ENCODE peak calls at places on chromosomes 7 and 10, in ten cellular contexts. X, H, V, S, D, R, C, G, P and K are unnamed samples.
A peak's percentile ranks its signal among the peaks of the same experiment; 100 is the strongest.

GRCh38 chr7:40879941-40880558 is 745.2 kb downstream of the SUGCT start:
- DNase-seq in C (no peak), V (peak; percentile 39), D (no peak), H (no peak), X (no peak), S (no peak), P (no peak), R (no peak), G (no peak), K (no peak)

GRCh38 chr10:51302316-51302715 is 228.0 kb downstream of the PRKG1 start:
- DNase-seq in S (no peak), G (no peak), X (no peak), R (no peak), D (no peak), V (peak; percentile 74), H (no peak), P (no peak), C (no peak), K (no peak)

GRCh38 chr10:63199716-63200115 is 66.6 kb downstream of the NRBF2 start:
- DNase-seq in D (no peak), V (no peak), S (no peak), P (no peak), R (no peak), G (no peak), H (no peak), C (no peak), X (no peak), K (no peak)

GRCh38 chr10:71241114-71241898 is 28.9 kb downstream of the UNC5B start:
- DNase-seq in C (no peak), H (no peak), V (peak; percentile 80), P (no peak), R (no peak), S (no peak), X (peak; percentile 59), D (no peak), G (no peak), K (no peak)

GRCh38 chr7:6015917-6016652 is 7.0 kb downstream of the AIMP2 start:
- DNase-seq in S (no peak), D (peak; percentile 50), H (peak; percentile 51), V (peak; percentile 99), G (peak; percentile 90), R (no peak), X (no peak), P (no peak), C (no peak), K (no peak)

GRCh38 chr10:69912584-69912983 is 110.9 kb downstream of the COL13A1 start:
- DNase-seq in S (no peak), R (no peak), C (no peak), G (no peak), P (no peak), H (no peak), D (no peak), V (peak; percentile 25), X (no peak), K (no peak)

GRCh38 chr7:149774237-149775175 is 1.1 kb upstream of the ZNF467 start:
- DNase-seq in P (no peak), H (no peak), C (peak; percentile 61), V (no peak), R (no peak), X (peak; percentile 74), S (no peak), D (peak; percentile 28), G (no peak), K (peak; percentile 17)

GRCh38 chr7:105454921-105455320 is 66.2 kb upstream of the SRPK2 start:
- DNase-seq in V (no peak), G (no peak), R (no peak), X (no peak), H (no peak), C (no peak), P (no peak), S (no peak), D (no peak), K (no peak)

GRCh38 chr10:124860426-124860825 is 58.8 kb downstream of the ABRAXAS2 start:
- DNase-seq in H (no peak), X (no peak), S (no peak), D (no peak), V (no peak), G (no peak), C (no peak), P (no peak), R (no peak), K (no peak)

GRCh38 chr10:132281915-132282666 is 25.7 kb downstream of the STK32C start:
- DNase-seq in P (no peak), C (peak; percentile 47), D (peak; percentile 37), R (peak; percentile 42), X (peak; percentile 87), V (no peak), S (no peak), G (no peak), H (no peak), K (peak; percentile 74)

GRCh38 chr7:27092753-27093097 is 3.1 kb downstream of the HOXA1 start:
- DNase-seq in D (no peak), R (no peak), X (no peak), G (no peak), P (no peak), V (peak; percentile 34), C (no peak), H (no peak), S (no peak), K (no peak)

GRCh38 chr7:148537435-148537834 is 53.1 kb upstream of the C7orf33 start:
- DNase-seq in P (no peak), H (no peak), X (no peak), D (no peak), S (peak; percentile 33), G (no peak), V (no peak), C (no peak), R (no peak), K (no peak)

GRCh38 chr7:74464931-74465906 is 11.5 kb downstream of the GTF2IRD1 start:
- DNase-seq in S (no peak), P (no peak), H (peak; percentile 75), G (no peak), D (peak; percentile 10), R (no peak), X (no peak), C (no peak), V (no peak), K (no peak)

GRCh38 chr7:135833642-135834041 is 85.0 kb upstream of the FAM180A start:
- DNase-seq in V (no peak), X (no peak), G (no peak), P (no peak), R (no peak), S (no peak), H (no peak), D (no peak), C (no peak), K (no peak)

GRCh38 chr7:131015131-131015954 is 281.3 kb upstream of the KLF14 start:
- DNase-seq in C (peak; percentile 1), H (no peak), D (no peak), V (peak; percentile 63), S (no peak), P (no peak), G (no peak), X (no peak), R (no peak), K (no peak)

GRCh38 chr10:12088919-12089318 is 20.2 kb downstream of the DHTKD1 start:
- DNase-seq in H (no peak), X (no peak), P (no peak), C (no peak), G (no peak), R (no peak), V (no peak), D (no peak), S (no peak), K (no peak)

GRCh38 chr10:14409247-14409646 is 78.5 kb upstream of the FRMD4A start:
- DNase-seq in D (no peak), S (no peak), P (no peak), C (no peak), R (no peak), G (no peak), V (no peak), X (no peak), H (no peak), K (no peak)

GRCh38 chr10:65708057-65708456 is 1217.8 kb upstream of the LRRTM3 start:
- DNase-seq in G (no peak), R (no peak), D (no peak), V (no peak), H (no peak), X (no peak), P (no peak), C (no peak), S (no peak), K (no peak)

GRCh38 chr10:47207280-47207613 is 92.8 kb upstream of the GDF10 start:
- DNase-seq in H (no peak), C (peak; percentile 10), V (peak; percentile 25), G (no peak), D (no peak), P (no peak), S (no peak), R (no peak), X (no peak), K (no peak)

GRCh38 chr10:96407560-96408069 is 48.8 kb upstream of the OPALIN start:
- DNase-seq in S (no peak), P (no peak), H (no peak), V (no peak), R (no peak), G (no peak), X (no peak), D (no peak), C (no peak), K (no peak)

GRCh38 chr10:33473688-33474087 is 139.2 kb upstream of the NRP1 start:
- DNase-seq in H (no peak), D (no peak), R (no peak), V (no peak), C (no peak), P (no peak), S (no peak), X (no peak), G (no peak), K (no peak)

GRCh38 chr10:17607603-17608332 is 9.4 kb downstream of the HACD1 start:
- DNase-seq in H (peak; percentile 72), D (peak; percentile 8), R (peak; percentile 50), P (peak; percentile 53), S (peak; percentile 56), C (peak; percentile 6), G (peak; percentile 27), X (no peak), V (peak; percentile 76), K (no peak)

GRCh38 chr10:111151595-111151994 is 74.8 kb downstream of the ADRA2A start:
- DNase-seq in S (no peak), H (no peak), C (no peak), G (no peak), R (no peak), D (no peak), P (no peak), X (no peak), V (no peak), K (no peak)

GRCh38 chr10:130045091-130045652 is 65.5 kb downstream of the C10orf143 start:
- DNase-seq in G (no peak), R (peak; percentile 69), X (no peak), P (no peak), H (no peak), C (peak; percentile 84), V (no peak), S (no peak), D (no peak), K (no peak)

GRCh38 chr10:91188889-91189288 is 31.6 kb upstream of the PCGF5 start:
- DNase-seq in D (no peak), S (no peak), R (no peak), G (no peak), V (no peak), P (no peak), X (no peak), C (no peak), H (no peak), K (no peak)

GRCh38 chr10:13140627-13141190 is 20.6 kb upstream of the MCM10 start:
- DNase-seq in R (no peak), H (no peak), G (no peak), V (no peak), D (no peak), C (peak; percentile 68), X (no peak), S (no peak), P (no peak), K (no peak)

GRCh38 chr7:74387606-74388005 is 66.1 kb upstream of the GTF2IRD1 start:
- DNase-seq in V (no peak), P (no peak), C (no peak), H (no peak), S (no peak), D (no peak), G (no peak), R (no peak), X (no peak), K (no peak)

GRCh38 chr10:123859651-123860045 is 32.0 kb downstream of the CPXM2 start:
- DNase-seq in S (no peak), C (no peak), V (no peak), H (no peak), X (no peak), G (no peak), R (no peak), P (no peak), D (no peak), K (no peak)